ENCODE peak calls at places on chromosome 19, in four cellular contexts. O, X, N and Q are unnamed samples.

GRCh38 chr19:37987356-37988332 is 80.6 kb downstream of the SIPA1L3 start:
- DNase-seq in O (peak; percentile 86), X (peak; percentile 21), N (peak; percentile 21), Q (no peak)

GRCh38 chr19:16750081-16750480 is 30.4 kb downstream of the NWD1 start:
- DNase-seq in O (no peak), X (no peak), N (no peak), Q (no peak)

GRCh38 chr19:3387645-3388589 is 21.5 kb downstream of the NFIC start:
- DNase-seq in O (no peak), X (no peak), N (no peak), Q (no peak)

GRCh38 chr19:31389874-31390273 is 40.6 kb upstream of the TSHZ3 start:
- DNase-seq in O (no peak), X (no peak), N (no peak), Q (no peak)

GRCh38 chr19:49161987-49162386 is 4.4 kb downstream of the TRPM4 start:
- DNase-seq in O (no peak), X (no peak), N (no peak), Q (no peak)

GRCh38 chr19:38395381-38396127 is 7.1 kb downstream of the SPRED3 start:
- DNase-seq in O (no peak), X (no peak), N (no peak), Q (no peak)

GRCh38 chr19:47796785-47797184 is 7.6 kb downstream of the TPRX1 start:
- DNase-seq in O (no peak), X (no peak), N (no peak), Q (no peak)

GRCh38 chr19:48123907-48124675 is 13.5 kb upstream of the PLA2G4C start:
- DNase-seq in O (no peak), X (no peak), N (peak; percentile 39), Q (peak; percentile 39)

GRCh38 chr19:43809762-43810696 is 7.8 kb upstream of the LYPD5 start:
- DNase-seq in O (no peak), X (peak; percentile 44), N (peak; percentile 29), Q (peak; percentile 63)

GRCh38 chr19:38252935-38253691 is 3.1 kb downstream of the PPP1R14A start:
- DNase-seq in O (no peak), X (no peak), N (no peak), Q (no peak)

GRCh38 chr19:1357695-1358094 is 26.0 kb upstream of the NDUFS7 start:
- DNase-seq in O (no peak), X (no peak), N (no peak), Q (no peak)
- H3K4me1 ChIP-seq in O (peaks cover 3% of the 10 kb centered on the region), X (peaks cover 10% of the 10 kb centered on the region), N (peaks cover 19% of the 10 kb centered on the region), Q (peaks cover 18% of the 10 kb centered on the region)

DNA sequence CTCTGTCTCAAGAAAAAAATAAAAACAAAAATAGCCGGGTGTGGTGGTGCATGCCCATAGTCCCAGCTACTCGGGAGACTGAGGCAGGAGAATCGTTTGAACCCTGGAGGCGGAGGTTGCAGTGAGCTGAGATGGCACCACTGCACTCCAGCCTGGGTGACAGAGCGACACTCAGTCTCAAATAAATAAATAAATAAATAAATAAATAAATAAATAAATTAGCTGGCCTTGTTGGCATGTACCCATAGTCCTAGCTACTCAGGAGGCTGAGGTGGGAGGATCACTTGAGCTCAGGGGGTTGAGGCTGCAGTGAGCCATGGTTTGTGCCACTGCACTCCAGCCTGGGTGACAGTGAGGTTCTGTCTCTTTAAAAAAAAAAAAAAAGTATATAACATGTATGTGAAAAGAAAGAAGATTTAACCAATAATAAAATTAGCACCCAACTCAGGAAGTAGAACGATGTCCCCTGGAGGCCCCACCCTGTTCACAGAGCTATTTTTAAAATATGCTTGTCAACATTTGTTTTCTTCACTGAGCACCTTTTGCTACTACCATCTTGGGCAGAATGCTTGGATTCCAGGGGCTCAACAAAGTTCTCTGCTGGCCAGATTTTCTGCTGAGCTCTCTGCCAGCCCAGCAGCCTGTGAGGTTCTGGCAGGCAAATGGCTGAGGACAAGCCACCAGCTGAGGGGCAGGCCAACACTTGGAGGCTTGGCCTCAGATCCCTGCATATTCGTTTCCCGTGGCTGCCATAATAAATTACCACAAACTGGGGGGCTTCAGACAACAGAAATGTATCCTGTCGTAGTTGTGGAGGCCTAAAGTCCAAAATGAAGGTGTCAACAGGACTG is 5.1 kb downstream of the SLC25A42 start:
- DNase-seq in O (no peak), X (no peak), N (no peak), Q (no peak)
- TF ChIP-seq FOSL1 in O (no peak), X (no peak), N (no peak), Q (no peak)

DNA sequence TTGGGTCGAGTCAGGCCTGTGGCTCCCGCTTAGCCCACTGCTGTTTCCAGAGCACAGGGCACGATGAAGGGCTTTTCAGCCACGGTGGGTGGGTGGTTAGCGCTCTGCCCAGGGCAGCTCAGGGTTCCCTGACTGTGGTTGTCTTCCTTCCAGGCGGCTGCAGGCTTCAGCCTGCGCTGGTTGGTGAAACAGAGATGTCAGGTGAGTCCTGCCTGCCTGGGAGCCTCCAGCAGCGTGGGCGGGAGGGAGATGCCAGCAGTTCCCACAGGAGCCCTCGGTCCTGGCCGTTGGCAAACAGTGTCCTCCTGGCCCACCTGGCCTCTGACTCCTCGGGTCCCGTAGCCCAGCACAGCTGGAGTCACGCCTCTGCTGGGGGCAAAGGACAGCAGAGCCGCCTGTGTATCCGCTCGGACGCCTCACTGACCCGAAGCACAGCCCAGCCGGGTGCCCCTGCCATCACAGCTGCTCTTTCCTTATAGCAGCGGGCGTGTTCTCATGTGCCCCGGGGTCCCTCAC is 9.7 kb downstream of the ADAT3 start:
- DNase-seq in O (no peak), X (no peak), N (no peak), Q (no peak)
- H3K36me3 ChIP-seq in O (peaks cover 35% of the 10 kb centered on the region), X (peaks cover 54% of the 10 kb centered on the region), N (peaks cover 14% of the 10 kb centered on the region), Q (peaks cover 13% of the 10 kb centered on the region)

GRCh38 chr19:41399525-41399924 is 1.9 kb downstream of the BCKDHA start:
- DNase-seq in O (no peak), X (no peak), N (no peak), Q (no peak)

GRCh38 chr19:41399091-41399490 is 1.5 kb downstream of the BCKDHA start:
- DNase-seq in O (no peak), X (no peak), N (no peak), Q (no peak)

GRCh38 chr19:41397086-41398041 is at the start of the genes BCKDHA and EXOSC5:
- DNase-seq in O (peak; percentile 96), X (peak; percentile 98), N (peak; percentile 99), Q (peak; percentile 100)

GRCh38 chr19:41398042-41398403 is 405 bp downstream of the BCKDHA start:
- DNase-seq in O (no peak), X (no peak), N (no peak), Q (no peak)

DNA sequence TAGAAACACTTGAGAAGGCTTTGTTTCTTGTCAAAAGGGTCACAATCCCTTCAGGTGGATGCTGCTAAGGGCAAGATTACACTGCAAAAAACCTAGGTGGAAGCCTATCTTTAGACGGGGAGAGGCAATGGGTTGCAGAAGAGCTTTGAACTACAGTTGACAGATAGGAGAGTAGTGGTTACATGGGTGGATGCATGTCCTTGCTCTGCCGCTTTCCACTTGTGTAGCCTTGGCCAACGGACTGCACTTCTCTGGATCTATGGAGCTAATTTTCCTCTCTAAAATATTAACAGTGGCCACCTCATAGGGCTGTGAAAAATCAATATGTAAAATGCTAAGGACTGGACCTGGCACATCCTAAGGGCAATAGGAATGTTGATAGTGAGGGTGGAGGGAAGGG is 985 bp downstream of the BCKDHA start:
- DNase-seq in O (no peak), X (no peak), N (no peak), Q (no peak)
- H3K4me1 ChIP-seq in O (peaks cover 5% of the 10 kb centered on the region), X (peaks cover 15% of the 10 kb centered on the region), N (peaks cover 23% of the 10 kb centered on the region), Q (peaks cover 12% of the 10 kb centered on the region)

GRCh38 chr19:50818859-50819472 is 4.6 kb downstream of the KLK1 start:
- DNase-seq in O (no peak), X (no peak), N (no peak), Q (no peak)

GRCh38 chr19:50820086-50820485 is 3.5 kb downstream of the KLK1 start:
- DNase-seq in O (peak; percentile 61), X (no peak), N (no peak), Q (no peak)

GRCh38 chr19:50820549-50821247 is 2.9 kb downstream of the KLK1 start:
- DNase-seq in O (peak; percentile 74), X (peak; percentile 78), N (no peak), Q (no peak)

GRCh38 chr19:50819636-50820035 is 4.0 kb downstream of the KLK1 start:
- DNase-seq in O (no peak), X (no peak), N (no peak), Q (no peak)

GRCh38 chr19:50817941-50818858 is 5.4 kb downstream of the KLK1 start:
- DNase-seq in O (peak; percentile 99), X (peak; percentile 97), N (no peak), Q (peak; percentile 48)
- TF ChIP-seq FOSL1 in O (no peak), X (no peak), N (no peak), Q (no peak)

DNA sequence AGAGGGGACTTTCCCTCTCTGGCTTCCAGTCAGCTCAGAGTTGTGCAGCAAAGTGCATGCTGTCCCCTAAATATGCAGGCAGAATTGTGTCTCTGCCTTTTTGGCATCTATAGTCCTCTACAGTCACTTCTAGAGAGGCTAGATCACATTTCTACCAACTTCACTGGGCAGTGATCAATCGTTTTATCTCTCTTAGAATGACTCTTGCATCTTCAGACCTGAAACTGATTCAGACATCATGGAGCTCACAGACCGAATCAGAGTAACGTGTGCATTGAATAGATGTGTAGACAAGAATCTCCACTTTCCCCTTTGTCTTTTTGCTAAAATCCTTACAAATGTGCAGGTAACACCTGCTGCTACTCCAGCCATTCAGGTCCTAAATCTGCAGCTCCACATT is 6.2 kb downstream of the ZNF253 start:
- DNase-seq in O (no peak), X (no peak), N (no peak), Q (no peak)
- H3K36me3 ChIP-seq in O (no peaks in the 10 kb centered on the region), X (peaks cover 7% of the 10 kb centered on the region), N (peaks cover 1% of the 10 kb centered on the region), Q (no peaks in the 10 kb centered on the region)